ENCODE peak calls at places on chromosomes 3 and 15, in seven cellular contexts. One of them, this sample, is unnamed.

GRCh38 chr3:55897573-55898224 is 410.6 kb upstream of the WNT5A start:
- DNase-seq in H9: no peak
- DNase-seq in mesenchymal stem cell: peak; percentile 57
- DNase-seq in H1: no peak
- DNase-seq in trophoblast cell: peak; percentile 26
- DNase-seq in neuronal stem cell: peak; percentile 30
- DNase-seq in IMR-90: peak; percentile 21
- DNase-seq in this sample: peak; percentile 83

GRCh38 chr3:14507345-14507741 is 32.8 kb downstream of the GRIP2 start:
- DNase-seq in IMR-90: no peak
- DNase-seq in mesenchymal stem cell: no peak
- DNase-seq in H1: no peak
- DNase-seq in trophoblast cell: no peak
- DNase-seq in H9: peak; percentile 30
- DNase-seq in neuronal stem cell: no peak
- DNase-seq in this sample: no peak

GRCh38 chr15:77869021-77869895 is 208.3 kb downstream of the TBC1D2B start:
- DNase-seq in neuronal stem cell: no peak
- DNase-seq in mesenchymal stem cell: peak; percentile 30
- DNase-seq in H9: no peak
- DNase-seq in H1: no peak
- DNase-seq in IMR-90: no peak
- DNase-seq in trophoblast cell: no peak
- DNase-seq in this sample: peak; percentile 38

GRCh38 chr3:75101329-75102147 is 487.1 kb upstream of the CNTN3 start:
- DNase-seq in H9: peak; percentile 77
- DNase-seq in neuronal stem cell: peak; percentile 51
- DNase-seq in H1: peak; percentile 44
- DNase-seq in IMR-90: no peak
- DNase-seq in trophoblast cell: no peak
- DNase-seq in mesenchymal stem cell: no peak
- DNase-seq in this sample: peak; percentile 71

GRCh38 chr15:41559489-41560177 is 621 bp downstream of the TYRO3 start:
- DNase-seq in neuronal stem cell: peak; percentile 31
- DNase-seq in H9: peak; percentile 44
- DNase-seq in H1: no peak
- DNase-seq in mesenchymal stem cell: peak; percentile 30
- DNase-seq in trophoblast cell: no peak
- DNase-seq in IMR-90: no peak
- DNase-seq in this sample: peak; percentile 72

GRCh38 chr15:62071711-62072308 is 5.0 kb downstream of the C2CD4A start:
- DNase-seq in mesenchymal stem cell: peak; percentile 50
- DNase-seq in neuronal stem cell: no peak
- DNase-seq in IMR-90: peak; percentile 57
- DNase-seq in H1: no peak
- DNase-seq in trophoblast cell: no peak
- DNase-seq in H9: no peak
- DNase-seq in this sample: peak; percentile 21

GRCh38 chr3:37463163-37463562 is 288.8 kb upstream of the LRRFIP2 start:
- DNase-seq in trophoblast cell: no peak
- DNase-seq in neuronal stem cell: no peak
- DNase-seq in mesenchymal stem cell: no peak
- DNase-seq in IMR-90: no peak
- DNase-seq in H1: no peak
- DNase-seq in H9: no peak
- DNase-seq in this sample: no peak

GRCh38 chr3:4864503-4864902 is 114.7 kb upstream of the BHLHE40 start:
- DNase-seq in IMR-90: no peak
- DNase-seq in mesenchymal stem cell: peak; percentile 16
- DNase-seq in neuronal stem cell: no peak
- DNase-seq in H1: no peak
- DNase-seq in trophoblast cell: peak; percentile 9
- DNase-seq in H9: no peak
- DNase-seq in this sample: no peak

GRCh38 chr15:62624541-62625399 is 417.8 kb upstream of the TPM1 start:
- DNase-seq in IMR-90: peak; percentile 74
- DNase-seq in H9: no peak
- DNase-seq in H1: no peak
- DNase-seq in mesenchymal stem cell: peak; percentile 61
- DNase-seq in neuronal stem cell: no peak
- DNase-seq in trophoblast cell: no peak
- DNase-seq in this sample: no peak

GRCh38 chr3:134494539-134494938 is 8.7 kb downstream of the CEP63 start:
- DNase-seq in trophoblast cell: no peak
- DNase-seq in IMR-90: no peak
- DNase-seq in neuronal stem cell: no peak
- DNase-seq in H1: no peak
- DNase-seq in H9: no peak
- DNase-seq in mesenchymal stem cell: no peak
- DNase-seq in this sample: no peak

GRCh38 chr15:58441376-58442070 is 9.7 kb downstream of the LIPC start:
- DNase-seq in trophoblast cell: no peak
- DNase-seq in neuronal stem cell: no peak
- DNase-seq in IMR-90: peak; percentile 87
- DNase-seq in H1: no peak
- DNase-seq in mesenchymal stem cell: peak; percentile 46
- DNase-seq in H9: no peak
- DNase-seq in this sample: no peak

GRCh38 chr15:99474041-99474906 is 91.5 kb upstream of the MEF2A start:
- DNase-seq in mesenchymal stem cell: no peak
- DNase-seq in trophoblast cell: no peak
- DNase-seq in H1: no peak
- DNase-seq in IMR-90: no peak
- DNase-seq in neuronal stem cell: no peak
- DNase-seq in H9: no peak
- DNase-seq in this sample: no peak

GRCh38 chr3:52441772-52442332 is 3.1 kb downstream of the SEMA3G start:
- DNase-seq in IMR-90: no peak
- DNase-seq in neuronal stem cell: no peak
- DNase-seq in trophoblast cell: no peak
- DNase-seq in H9: peak; percentile 18
- DNase-seq in H1: no peak
- DNase-seq in mesenchymal stem cell: no peak
- DNase-seq in this sample: no peak

GRCh38 chr15:60299452-60300047 is 98.2 kb downstream of the ANXA2 start:
- DNase-seq in IMR-90: no peak
- DNase-seq in H1: no peak
- DNase-seq in mesenchymal stem cell: no peak
- DNase-seq in trophoblast cell: no peak
- DNase-seq in H9: peak; percentile 63
- DNase-seq in neuronal stem cell: no peak
- DNase-seq in this sample: peak; percentile 26

GRCh38 chr3:193446975-193447602 is 68.5 kb upstream of the ATP13A5 start:
- DNase-seq in H1: no peak
- DNase-seq in IMR-90: no peak
- DNase-seq in H9: no peak
- DNase-seq in trophoblast cell: no peak
- DNase-seq in neuronal stem cell: no peak
- DNase-seq in mesenchymal stem cell: no peak
- DNase-seq in this sample: no peak

GRCh38 chr15:31511707-31512310 is 185.2 kb downstream of the KLF13 start:
- DNase-seq in mesenchymal stem cell: no peak
- DNase-seq in H9: peak; percentile 6
- DNase-seq in H1: no peak
- DNase-seq in trophoblast cell: peak; percentile 37
- DNase-seq in IMR-90: no peak
- DNase-seq in neuronal stem cell: no peak
- DNase-seq in this sample: peak; percentile 23

GRCh38 chr15:71447328-71448250 is 332.3 kb downstream of the THSD4 start:
- DNase-seq in IMR-90: peak; percentile 36
- DNase-seq in trophoblast cell: peak; percentile 31
- DNase-seq in neuronal stem cell: no peak
- DNase-seq in H9: peak; percentile 33
- DNase-seq in H1: no peak
- DNase-seq in mesenchymal stem cell: no peak
- DNase-seq in this sample: peak; percentile 73

GRCh38 chr15:69666921-69667811 is 214.5 kb downstream of the RPLP1 start:
- DNase-seq in H1: no peak
- DNase-seq in trophoblast cell: no peak
- DNase-seq in H9: no peak
- DNase-seq in IMR-90: no peak
- DNase-seq in mesenchymal stem cell: no peak
- DNase-seq in neuronal stem cell: no peak
- DNase-seq in this sample: no peak

DNA sequence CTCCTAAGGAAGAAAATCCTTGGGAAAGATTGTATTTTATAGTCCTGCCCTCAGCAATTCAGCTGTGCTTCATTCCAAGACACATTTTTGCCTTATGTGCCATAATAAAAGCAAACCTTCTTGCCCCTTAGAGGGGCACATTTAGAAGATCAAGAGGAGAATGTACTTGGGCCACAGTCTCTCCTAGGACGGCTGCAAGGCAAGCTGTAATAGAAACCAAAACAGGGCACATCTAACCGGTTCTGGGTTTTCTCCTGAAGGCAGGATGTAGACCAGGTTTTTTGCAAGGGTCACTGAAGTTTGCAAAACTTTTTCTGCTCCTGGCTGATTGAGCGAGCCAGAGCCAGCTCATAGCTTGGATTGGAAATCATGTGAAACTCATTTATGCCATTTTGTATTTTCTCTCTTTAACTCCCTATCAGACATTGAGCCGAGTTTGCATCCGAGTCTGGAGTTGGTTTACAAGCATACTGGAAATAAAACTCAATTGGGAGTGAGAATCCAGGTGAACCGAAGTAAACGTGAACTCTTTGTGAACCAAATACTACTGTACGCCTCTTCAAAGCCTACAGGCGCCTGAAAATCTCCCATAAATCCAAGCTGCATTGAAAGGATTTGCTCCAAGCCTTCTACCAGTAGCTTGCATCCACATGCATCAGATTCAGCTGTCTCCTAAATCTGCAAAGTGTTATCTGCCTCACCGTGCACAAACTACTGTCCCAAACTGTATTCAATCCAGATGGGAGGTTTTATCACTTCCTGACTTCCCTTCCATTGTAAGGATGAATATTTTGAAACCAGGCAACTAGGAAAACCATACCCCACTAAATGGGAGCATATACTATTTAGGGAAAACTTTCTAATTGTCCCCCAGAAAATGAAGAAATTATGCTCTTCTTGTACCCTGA is 60.9 kb upstream of the TSC22D2 start:
- DNase-seq in trophoblast cell: no peak
- DNase-seq in IMR-90: peak; percentile 27
- DNase-seq in H9: no peak
- DNase-seq in mesenchymal stem cell: no peak
- DNase-seq in neuronal stem cell: no peak
- DNase-seq in H1: no peak
- DNase-seq in this sample: no peak
- H2AK5ac ChIP-seq in trophoblast cell: no peak overlapping the region
- H2AK5ac ChIP-seq in IMR-90: no peak overlapping the region
- H2AK5ac ChIP-seq in H9: no peak overlapping the region
- H2AK5ac ChIP-seq in mesenchymal stem cell: peak overlapping the region; percentile 31
- H2AK5ac ChIP-seq in neuronal stem cell: no peak overlapping the region
- H2AK5ac ChIP-seq in H1: no peak overlapping the region
- H2AK5ac ChIP-seq in this sample: no peak overlapping the region

DNA sequence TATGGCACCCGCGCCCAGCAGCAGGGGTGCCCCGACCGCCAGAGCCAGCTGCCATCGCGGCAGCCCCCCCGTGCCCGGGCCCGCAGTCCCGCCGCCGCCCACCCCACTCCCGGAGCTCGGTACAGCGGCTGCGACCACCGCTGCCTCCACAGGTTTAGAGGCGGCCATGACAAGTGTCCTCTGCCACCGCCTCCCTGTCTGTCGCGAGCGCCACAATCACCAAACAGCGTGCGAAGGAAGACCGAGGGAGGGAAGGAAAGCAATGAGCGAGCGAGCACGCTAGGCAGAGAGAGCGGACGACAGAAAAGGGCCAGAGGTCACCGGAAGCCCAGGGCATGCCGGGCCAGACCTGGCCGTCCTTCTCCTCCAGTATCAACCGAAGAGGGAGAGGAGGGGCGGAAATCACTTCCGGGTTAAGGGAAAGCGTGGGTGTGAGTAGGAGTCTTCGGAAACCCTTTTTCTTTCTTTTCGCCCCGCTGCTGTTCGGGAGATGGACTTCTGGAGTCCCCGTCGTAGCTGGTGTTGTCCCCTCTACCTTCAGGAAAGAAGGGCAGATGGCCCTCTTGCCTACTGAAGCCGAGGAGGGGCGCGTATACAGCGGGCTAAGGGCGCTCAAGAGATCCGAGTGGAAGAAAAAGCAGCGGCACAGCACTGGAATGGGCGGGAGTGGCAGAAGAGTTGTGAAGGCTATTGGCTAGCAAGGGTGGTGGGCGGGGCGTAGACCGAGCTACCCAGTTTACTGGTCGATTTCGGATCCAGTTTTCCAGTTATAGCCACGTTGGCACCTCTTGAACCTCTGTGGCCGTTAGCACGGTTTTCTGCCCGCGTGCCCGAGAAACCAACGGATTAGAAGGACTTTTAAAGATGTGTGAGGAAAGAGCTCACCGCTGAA is at the start of the genes LNP1 and TOMM70:
- DNase-seq in H9: peak; percentile 97
- DNase-seq in mesenchymal stem cell: peak; percentile 98
- DNase-seq in IMR-90: peak; percentile 96
- DNase-seq in H1: peak; percentile 90
- DNase-seq in trophoblast cell: peak; percentile 97
- DNase-seq in neuronal stem cell: peak; percentile 94
- DNase-seq in this sample: peak; percentile 98
- H3K27ac ChIP-seq in H9: peak within 1 kb of the TSS; percentile 72
- H3K27ac ChIP-seq in mesenchymal stem cell: peak within 1 kb of the TSS; percentile 87
- H3K27ac ChIP-seq in IMR-90: peak within 1 kb of the TSS; percentile 98
- H3K27ac ChIP-seq in H1: peak within 1 kb of the TSS; percentile 95
- H3K27ac ChIP-seq in trophoblast cell: peak within 1 kb of the TSS; percentile 69
- H3K27ac ChIP-seq in neuronal stem cell: peak within 1 kb of the TSS; percentile 93
- H3K27ac ChIP-seq in this sample: peak within 1 kb of the TSS; percentile 71

GRCh38 chr3:172549144-172549543 is 25.9 kb upstream of the TNFSF10 start:
- DNase-seq in neuronal stem cell: no peak
- DNase-seq in H1: no peak
- DNase-seq in trophoblast cell: no peak
- DNase-seq in IMR-90: peak; percentile 29
- DNase-seq in mesenchymal stem cell: peak; percentile 28
- DNase-seq in H9: no peak
- DNase-seq in this sample: no peak
- H3K4me2 ChIP-seq in neuronal stem cell: no peak overlapping the region
- H3K4me2 ChIP-seq in H1: no peak overlapping the region
- H3K4me2 ChIP-seq in trophoblast cell: no peak overlapping the region
- H3K4me2 ChIP-seq in IMR-90: no peak overlapping the region
- H3K4me2 ChIP-seq in mesenchymal stem cell: no peak overlapping the region
- H3K4me2 ChIP-seq in H9: no peak overlapping the region
- H3K4me2 ChIP-seq in this sample: no peak overlapping the region

GRCh38 chr3:148333091-148333490 is 364.6 kb upstream of the AGTR1 start:
- DNase-seq in H1: no peak
- DNase-seq in IMR-90: no peak
- DNase-seq in H9: no peak
- DNase-seq in mesenchymal stem cell: no peak
- DNase-seq in neuronal stem cell: no peak
- DNase-seq in trophoblast cell: no peak
- DNase-seq in this sample: peak; percentile 82

GRCh38 chr3:148330486-148330885 is 367.2 kb upstream of the AGTR1 start:
- DNase-seq in mesenchymal stem cell: no peak
- DNase-seq in IMR-90: no peak
- DNase-seq in H9: no peak
- DNase-seq in H1: no peak
- DNase-seq in trophoblast cell: no peak
- DNase-seq in neuronal stem cell: no peak
- DNase-seq in this sample: peak; percentile 5

GRCh38 chr3:148332509-148332908 is 365.2 kb upstream of the AGTR1 start:
- DNase-seq in mesenchymal stem cell: no peak
- DNase-seq in neuronal stem cell: no peak
- DNase-seq in IMR-90: no peak
- DNase-seq in H1: no peak
- DNase-seq in H9: no peak
- DNase-seq in trophoblast cell: no peak
- DNase-seq in this sample: peak; percentile 18

GRCh38 chr3:148329481-148330220 is 368.1 kb upstream of the AGTR1 start:
- DNase-seq in mesenchymal stem cell: no peak
- DNase-seq in H9: no peak
- DNase-seq in neuronal stem cell: no peak
- DNase-seq in IMR-90: peak; percentile 40
- DNase-seq in trophoblast cell: no peak
- DNase-seq in H1: no peak
- DNase-seq in this sample: peak; percentile 9

GRCh38 chr3:148331111-148331818 is 366.4 kb upstream of the AGTR1 start:
- DNase-seq in H9: no peak
- DNase-seq in IMR-90: peak; percentile 51
- DNase-seq in mesenchymal stem cell: peak; percentile 38
- DNase-seq in trophoblast cell: no peak
- DNase-seq in H1: no peak
- DNase-seq in neuronal stem cell: no peak
- DNase-seq in this sample: peak; percentile 59
- H2AK5ac ChIP-seq in H9: no peak overlapping the region
- H2AK5ac ChIP-seq in IMR-90: no peak overlapping the region
- H2AK5ac ChIP-seq in mesenchymal stem cell: no peak overlapping the region
- H2AK5ac ChIP-seq in trophoblast cell: no peak overlapping the region
- H2AK5ac ChIP-seq in H1: no peak overlapping the region
- H2AK5ac ChIP-seq in neuronal stem cell: no peak overlapping the region
- H2AK5ac ChIP-seq in this sample: no peak overlapping the region

This sample was measured in mesendoderm.